ENCODE peak calls at places on chromosomes 12 and 14, in four cellular contexts. E is ACHN, W is AG09309, L is fibroblast of villous mesenchyme. K is an unnamed sample.

GRCh38 chr12:92735131-92735721 is 32.4 kb downstream of the PLEKHG7 start:
- DNase-seq in E (no peak), W (peak), L (peak), K (no peak)

GRCh38 chr12:87116778-87117177 is 860.6 kb upstream of the MGAT4C start:
- DNase-seq in E (no peak), W (no peak), L (no peak), K (no peak)

GRCh38 chr12:106645074-106645421 is 62.2 kb downstream of the RFX4 start:
- DNase-seq in E (no peak), W (no peak), L (no peak), K (no peak)

GRCh38 chr12:3250576-3250975 is 173.4 kb downstream of the TSPAN9 start:
- DNase-seq in E (no peak), W (no peak), L (no peak), K (no peak)

GRCh38 chr12:30154996-30155730 is 371.4 kb upstream of the TMTC1 start:
- DNase-seq in E (no peak), W (no peak), L (no peak), K (no peak)

GRCh38 chr12:93824514-93825500 is 147.6 kb downstream of the CRADD start:
- DNase-seq in E (no peak), W (no peak), L (no peak), K (no peak)

GRCh38 chr12:26443309-26443708 is 247.9 kb downstream of the SSPN start:
- DNase-seq in E (no peak), W (no peak), L (no peak), K (no peak)

GRCh38 chr12:666766-667308 is 3.6 kb upstream of the NINJ2 start:
- DNase-seq in E (no peak), W (no peak), L (no peak), K (peak)

GRCh38 chr12:8996682-8997405 is 7.5 kb downstream of the KLRG1 start:
- DNase-seq in E (peak), W (no peak), L (peak), K (peak)

GRCh38 chr14:89455412-89455811 is 38.4 kb upstream of the FOXN3 start:
- DNase-seq in E (no peak), W (no peak), L (peak), K (no peak)

GRCh38 chr14:55274144-55274543 is 2.9 kb downstream of the FBXO34 start:
- DNase-seq in E (no peak), W (no peak), L (peak), K (no peak)

GRCh38 chr14:31096255-31096654 is 70.1 kb upstream of the STRN3 start:
- DNase-seq in E (no peak), W (no peak), L (peak), K (no peak)

GRCh38 chr12:75334384-75335030 is at the start of gene GLIPR1L1:
- DNase-seq in E (peak), W (peak), L (peak), K (peak)

GRCh38 chr12:115946867-115947695 is 330.4 kb downstream of the MED13L start:
- DNase-seq in E (peak), W (no peak), L (peak), K (no peak)

GRCh38 chr12:3187846-3188755 is 110.9 kb downstream of the TSPAN9 start:
- DNase-seq in E (no peak), W (no peak), L (no peak), K (no peak)

GRCh38 chr12:6765634-6766581 is at the start of gene PTMS:
- DNase-seq in E (peak), W (peak), L (peak), K (peak)

GRCh38 chr12:6084261-6084968 is 40.1 kb downstream of the VWF start:
- DNase-seq in E (peak), W (no peak), L (peak), K (no peak)

GRCh38 chr14:101960225-101960624 is 4.1 kb upstream of the DYNC1H1 start:
- DNase-seq in E (peak), W (no peak), L (no peak), K (no peak)

GRCh38 chr14:103651585-103651984 is 22.6 kb downstream of the KLC1 start:
- DNase-seq in E (no peak), W (no peak), L (no peak), K (no peak)

GRCh38 chr12:108815875-108816594 is 41.3 kb downstream of the SSH1 start:
- DNase-seq in E (no peak), W (no peak), L (peak), K (no peak)

GRCh38 chr12:117339104-117339503 is 22.3 kb downstream of the NOS1 start:
- DNase-seq in E (no peak), W (no peak), L (no peak), K (no peak)

GRCh38 chr12:119320678-119321077 is 13.9 kb upstream of the CCDC60 start:
- DNase-seq in E (no peak), W (no peak), L (no peak), K (no peak)

K was measured in RKO.